ENCODE peak calls at places on chromosomes 4 and X, in seven cellular contexts. Y is CD4-positive, alpha-beta memory T cell; E is esophagus muscularis mucosa; I is SK-MEL-5; H is heart left ventricle; U is NCI-H1417 treated with DMSO at 0.1 percent for 48 hours; J is astrocyte. G is an unnamed sample.

GRCh38 chr4:5569451-5569850 is 138.9 kb downstream of the EVC2 start:
- DNase-seq in Y (no peak), E (peak), I (no peak), H (no peak), U (no peak), J (no peak), G (no peak)

GRCh38 chrX:41634284-41634683 is 54.5 kb upstream of the GPR34 start:
- DNase-seq in Y (no peak), E (no peak), I (peak), H (no peak), U (no peak), J (peak), G (peak)

GRCh38 chrX:10477525-10477924 is 142.9 kb downstream of the MID1 start:
- DNase-seq in Y (no peak), E (no peak), I (no peak), H (no peak), U (no peak), J (no peak), G (no peak)

GRCh38 chrX:39736219-39737211 is 361.2 kb downstream of the BCOR start:
- DNase-seq in Y (no peak), E (peak), I (no peak), H (peak), U (no peak), J (peak), G (peak)

GRCh38 chr4:74675673-74676279 is 118.5 kb downstream of the BTC start:
- DNase-seq in Y (no peak), E (no peak), I (peak), H (no peak), U (no peak), J (peak), G (peak)

GRCh38 chrX:139759637-139760036 is 51.7 kb upstream of the MCF2 start:
- DNase-seq in Y (no peak), E (no peak), I (peak), H (no peak), U (no peak), J (no peak), G (peak)

GRCh38 chr4:155510771-155511170 is 134.0 kb upstream of the MAP9 start:
- DNase-seq in Y (no peak), E (no peak), I (no peak), H (no peak), U (no peak), J (no peak), G (no peak)

GRCh38 chr4:186685744-186686143 is 37.9 kb downstream of the FAT1 start:
- DNase-seq in Y (no peak), E (no peak), I (peak), H (no peak), U (no peak), J (peak), G (peak)

GRCh38 chr4:110163327-110164070 is 34.9 kb downstream of the ELOVL6 start:
- DNase-seq in Y (no peak), E (no peak), I (no peak), H (no peak), U (no peak), J (peak), G (peak)

GRCh38 chr4:26175016-26175786 is 145.6 kb upstream of the RBPJ start:
- DNase-seq in Y (peak), E (no peak), I (no peak), H (no peak), U (no peak), J (no peak), G (no peak)

GRCh38 chr4:80631861-80632260 is 296.3 kb downstream of the CFAP299 start:
- DNase-seq in Y (no peak), E (no peak), I (no peak), H (no peak), U (no peak), J (no peak), G (no peak)

GRCh38 chrX:2500681-2501151 is at the start of the genes DHRSX and ZBED1:
- DNase-seq in Y (no peak), E (no peak), I (peak), H (peak), U (no peak), J (no peak), G (no peak)

GRCh38 chrX:66015152-66015827 is 24.6 kb downstream of the VSIG4 start:
- DNase-seq in Y (no peak), E (no peak), I (no peak), H (no peak), U (no peak), J (no peak), G (no peak)

GRCh38 chr4:9952415-9952950 is 68.8 kb downstream of the SLC2A9 start:
- DNase-seq in Y (no peak), E (peak), I (no peak), H (no peak), U (no peak), J (no peak), G (no peak)